ENCODE peak calls at places on chromosomes 2 and 18, in six cellular contexts. R is glutamatergic neuron, F is NB4, D is dorsolateral prefrontal cortex, S is PC-9, M is neural crest cell. N is an unnamed sample.

GRCh38 chr2:37645363-37645762 is 26.1 kb downstream of the CDC42EP3 start:
- DNase-seq in M (no peak), S (no peak), D (no peak), R (no peak), F (peak), N (no peak)

GRCh38 chr2:16271231-16271896 is 331.0 kb downstream of the MYCN start:
- DNase-seq in S (no peak), R (no peak), D (no peak), F (no peak), M (no peak), N (no peak)

GRCh38 chr2:189466656-189467055 is 25.4 kb downstream of the WDR75 start:
- DNase-seq in D (no peak), F (peak), R (no peak), M (no peak), S (no peak), N (no peak)

GRCh38 chr2:180559766-180560165 is 420.6 kb upstream of the UBE2E3 start:
- DNase-seq in M (no peak), D (no peak), S (no peak), R (no peak), F (peak), N (no peak)

GRCh38 chr2:56017784-56018183 is 94.2 kb upstream of the EFEMP1 start:
- DNase-seq in R (no peak), D (no peak), F (no peak), M (no peak), S (no peak), N (no peak)

GRCh38 chr2:162125138-162125537 is 26.9 kb downstream of the GCG start:
- DNase-seq in M (no peak), R (no peak), F (no peak), S (no peak), D (no peak), N (no peak)

GRCh38 chr18:46657115-46657955 is at the start of gene LOXHD1:
- DNase-seq in F (no peak), D (no peak), M (no peak), S (no peak), R (no peak), N (no peak)

GRCh38 chr18:76487782-76488181 is 7.3 kb downstream of the ZNF516 start:
- DNase-seq in S (no peak), D (no peak), F (peak), R (peak), M (no peak), N (no peak)

GRCh38 chr2:28257182-28257581 is 135.5 kb upstream of the FOSL2 start:
- DNase-seq in S (no peak), D (no peak), F (no peak), M (no peak), R (no peak), N (no peak)

GRCh38 chr2:88055049-88055435 is 541 bp downstream of the KRCC1 start:
- DNase-seq in R (no peak), M (no peak), F (no peak), S (no peak), D (no peak), N (no peak)

GRCh38 chr2:215626063-215626462 is 190.2 kb upstream of the FN1 start:
- DNase-seq in D (no peak), S (no peak), R (no peak), F (no peak), M (no peak), N (no peak)

GRCh38 chr2:32663864-32664263 is 36.0 kb downstream of the TTC27 start:
- DNase-seq in S (no peak), M (no peak), F (no peak), R (no peak), D (no peak), N (no peak)

GRCh38 chr2:119826370-119826961 is 66.7 kb downstream of the PTPN4 start:
- DNase-seq in R (peak), S (no peak), F (peak), M (peak), D (peak), N (no peak)

GRCh38 chr2:130327703-130328527 is 14.8 kb upstream of the IMP4 start:
- DNase-seq in M (no peak), D (no peak), S (peak), F (no peak), R (peak), N (peak)

GRCh38 chr2:136319651-136320050 is 201.7 kb upstream of the CXCR4 start:
- DNase-seq in D (no peak), S (no peak), M (no peak), F (no peak), R (no peak), N (no peak)

GRCh38 chr2:223247136-223247535 is 195.1 kb downstream of the KCNE4 start:
- DNase-seq in M (no peak), F (peak), S (peak), R (peak), D (no peak), N (no peak)

GRCh38 chr2:129367118-129367517 is 612.3 kb upstream of the RAB6C start:
- DNase-seq in D (no peak), F (no peak), M (no peak), R (no peak), S (no peak), N (no peak)

GRCh38 chr2:208000701-208001395 is 24.5 kb downstream of the PLEKHM3 start:
- DNase-seq in F (no peak), M (no peak), R (no peak), D (no peak), S (no peak), N (no peak)

DNA sequence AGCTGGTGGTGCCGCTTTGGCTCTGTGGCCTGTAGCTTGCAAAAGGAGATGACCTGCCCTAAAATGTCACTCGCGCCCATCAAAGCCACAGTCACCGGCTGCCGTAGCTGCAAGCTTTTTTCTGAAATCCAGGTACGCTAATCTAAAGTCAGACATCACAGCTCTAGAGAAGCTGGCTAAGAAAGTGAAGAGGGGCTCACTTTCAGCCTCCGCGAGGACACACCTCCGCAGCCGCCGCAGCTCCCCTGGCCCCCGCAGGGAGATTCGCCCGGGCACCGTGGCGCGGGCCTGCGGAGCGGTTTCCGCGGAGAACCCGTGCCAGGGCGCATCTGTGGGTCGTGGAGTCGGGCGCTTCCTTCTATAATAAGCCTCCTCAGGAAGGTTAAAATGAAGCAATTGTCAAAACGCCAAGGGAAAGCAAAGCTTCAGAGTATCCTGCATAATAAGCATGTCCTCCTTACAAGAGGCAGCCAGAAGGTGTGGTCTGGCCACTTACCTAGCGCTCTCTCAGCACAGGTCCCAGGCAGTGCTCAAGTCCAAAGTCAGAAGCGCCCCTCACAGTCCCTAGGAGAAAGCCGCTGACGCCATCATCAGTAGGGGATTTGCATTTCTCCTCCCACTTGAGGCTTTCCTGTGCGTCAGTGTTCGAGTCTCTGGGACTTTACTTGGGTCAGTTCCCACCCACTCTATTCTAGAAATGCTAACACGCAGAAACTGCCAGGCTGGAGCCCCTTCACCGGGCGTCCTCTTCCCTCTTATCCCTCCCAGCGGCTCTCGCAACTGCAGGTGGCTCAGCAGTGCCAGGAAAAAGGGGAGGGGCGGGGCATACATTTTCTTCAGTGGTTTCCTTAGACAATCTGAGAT is at the start of gene STAT4:
- DNase-seq in S (peak), R (peak), D (peak), F (peak), M (no peak), N (no peak)
- TF ChIP-seq CTCF in S (no peak), R (no peak), D (no peak), F (no peak), M (no peak), N (no peak)

DNA sequence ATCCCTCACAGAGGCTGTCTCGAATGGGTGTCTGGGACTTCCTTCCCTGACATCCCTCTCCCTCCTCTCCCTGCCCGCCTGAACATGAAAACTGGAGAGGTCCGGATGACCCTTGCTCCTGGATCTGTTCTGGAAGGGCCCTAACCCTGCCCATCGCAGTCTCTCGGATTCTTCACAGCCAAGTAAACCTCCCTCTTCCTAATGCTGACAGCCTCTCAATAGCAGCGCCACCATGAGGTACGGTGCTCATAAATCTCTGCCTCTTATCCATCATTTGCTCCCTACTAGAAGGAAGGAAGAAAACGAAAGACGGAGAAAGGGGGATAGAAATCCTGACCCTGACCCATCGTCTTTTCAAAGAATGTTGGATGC is 257.9 kb downstream of the BCL11A start:
- DNase-seq in F (no peak), R (no peak), M (no peak), D (peak), S (no peak), N (no peak)
- TF ChIP-seq CTCF in F (no peak), R (no peak), M (no peak), D (no peak), S (no peak), N (no peak)

GRCh38 chr2:46278952-46279351 is 18.3 kb upstream of the EPAS1 start:
- DNase-seq in D (no peak), R (no peak), S (no peak), M (no peak), F (no peak), N (no peak)

GRCh38 chr2:46275995-46276394 is 21.2 kb upstream of the EPAS1 start:
- DNase-seq in D (no peak), S (no peak), M (no peak), F (no peak), R (no peak), N (no peak)

GRCh38 chr2:46277470-46278190 is 19.6 kb upstream of the EPAS1 start:
- DNase-seq in F (no peak), M (no peak), D (no peak), R (no peak), S (peak), N (no peak)

GRCh38 chr2:46273919-46274318 is 23.3 kb upstream of the EPAS1 start:
- DNase-seq in F (no peak), M (no peak), D (no peak), S (no peak), R (no peak), N (no peak)

GRCh38 chr2:46276652-46277051 is 20.6 kb upstream of the EPAS1 start:
- DNase-seq in R (no peak), S (no peak), F (no peak), M (no peak), D (no peak), N (no peak)
- TF ChIP-seq CTCF in R (no peak), S (peak), F (no peak), M (peak), D (no peak), N (no peak)

GRCh38 chr18:63220903-63221302 is 98.7 kb downstream of the BCL2 start:
- DNase-seq in F (no peak), M (no peak), S (no peak), R (no peak), D (no peak), N (no peak)

GRCh38 chr18:63224574-63224973 is 95.0 kb downstream of the BCL2 start:
- DNase-seq in R (no peak), M (no peak), F (no peak), S (no peak), D (no peak), N (no peak)

GRCh38 chr18:63223837-63224236 is 95.7 kb downstream of the BCL2 start:
- DNase-seq in R (no peak), F (no peak), M (no peak), D (no peak), S (no peak), N (no peak)

GRCh38 chr18:63225434-63225833 is 94.1 kb downstream of the BCL2 start:
- DNase-seq in D (no peak), R (no peak), S (no peak), M (no peak), F (no peak), N (no peak)
- TF ChIP-seq CTCF in D (no peak), R (no peak), S (no peak), M (no peak), F (no peak), N (no peak)

DNA sequence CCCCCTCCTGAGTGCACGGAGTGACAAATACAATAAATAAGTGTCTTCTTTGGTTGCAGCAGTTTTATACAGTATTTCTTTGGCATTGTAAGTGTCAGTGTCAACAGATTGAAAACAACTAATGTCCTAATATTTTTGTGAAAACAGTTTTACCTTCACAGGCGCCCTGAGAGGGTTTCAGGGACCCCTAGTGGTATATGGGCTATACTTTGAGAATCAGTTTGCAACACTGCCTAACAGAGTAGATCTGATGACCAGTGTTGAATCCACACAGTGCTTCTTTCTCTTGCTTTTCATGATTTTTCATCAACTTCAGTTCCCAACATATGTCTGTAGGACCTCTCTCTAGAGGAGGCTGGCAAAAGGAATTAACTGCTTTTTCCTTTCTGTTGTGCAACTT is 162.2 kb downstream of the PRPF40A start:
- DNase-seq in F (peak), R (no peak), D (no peak), S (no peak), M (no peak), N (no peak)
- TF ChIP-seq CTCF in F (peak), R (peak), D (peak), S (peak), M (peak), N (peak)

GRCh38 chr2:191946471-191947182 is 99.7 kb upstream of the CAVIN2 start:
- DNase-seq in F (peak), S (no peak), R (no peak), D (no peak), M (no peak), N (no peak)

GRCh38 chr2:191951832-191952231 is 104.9 kb upstream of the CAVIN2 start:
- DNase-seq in S (no peak), D (no peak), F (no peak), R (no peak), M (no peak), N (no peak)

GRCh38 chr2:191945623-191946022 is 98.7 kb upstream of the CAVIN2 start:
- DNase-seq in F (no peak), R (no peak), M (no peak), D (no peak), S (no peak), N (no peak)

GRCh38 chr2:191950132-191950885 is 103.4 kb upstream of the CAVIN2 start:
- DNase-seq in D (no peak), S (no peak), M (no peak), R (no peak), F (peak), N (no peak)

DNA sequence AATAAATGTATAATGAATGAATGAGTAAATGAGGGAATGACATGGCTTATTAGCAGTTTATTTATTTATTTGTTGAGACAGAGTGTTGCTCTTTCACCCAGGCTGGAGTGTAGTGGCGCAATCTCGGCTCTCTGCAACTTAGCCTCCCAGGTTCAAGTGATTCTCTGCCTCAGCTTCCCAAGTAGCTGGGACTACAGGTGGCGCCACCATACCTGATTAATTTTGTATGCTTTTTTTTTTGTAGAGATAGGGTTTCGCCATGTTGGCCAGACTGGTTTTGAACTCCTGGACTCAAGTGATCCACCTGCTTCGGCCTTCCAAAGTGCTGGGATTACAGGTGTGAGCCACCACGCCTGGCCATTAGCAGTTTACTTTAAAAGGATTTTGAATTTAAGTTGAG is 100.3 kb upstream of the CAVIN2 start:
- DNase-seq in D (no peak), R (no peak), S (no peak), M (no peak), F (no peak), N (no peak)
- TF ChIP-seq CTCF in D (no peak), R (no peak), S (no peak), M (no peak), F (no peak), N (no peak)

GRCh38 chr18:66046025-66046602 is 295.3 kb downstream of the CDH7 start:
- DNase-seq in R (no peak), D (no peak), S (no peak), F (no peak), M (no peak), N (no peak)
- TF ChIP-seq CTCF in R (no peak), D (no peak), S (no peak), F (no peak), M (no peak), N (no peak)

GRCh38 chr18:73514449-73514848 is 633.2 kb downstream of the FBXO15 start:
- DNase-seq in S (no peak), M (no peak), F (no peak), R (no peak), D (no peak), N (no peak)

DNA sequence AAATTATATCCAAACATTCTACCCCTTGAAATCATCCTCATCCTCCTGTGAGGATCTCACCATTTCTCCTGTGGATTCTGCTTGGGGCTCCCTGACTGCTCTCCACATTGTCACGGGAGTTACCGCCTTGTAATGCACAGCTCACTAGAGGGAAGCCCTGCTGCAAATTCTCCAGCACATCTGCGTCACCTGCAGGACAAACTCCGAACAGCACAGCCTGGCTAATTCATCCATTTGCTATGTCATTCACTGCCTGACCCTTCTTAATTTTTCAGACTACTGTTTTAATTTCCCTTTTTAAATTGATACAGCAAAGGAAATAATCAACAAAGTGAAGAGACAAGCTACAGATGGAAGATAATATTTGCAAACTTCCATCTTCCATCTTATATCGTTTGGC is 627.4 kb downstream of the FBXO15 start:
- DNase-seq in R (no peak), F (no peak), D (no peak), S (no peak), M (no peak), N (no peak)
- TF ChIP-seq CTCF in R (peak), F (no peak), D (no peak), S (no peak), M (peak), N (peak)

GRCh38 chr18:23337599-23338444 is 115.3 kb upstream of the RIOK3 start:
- DNase-seq in R (no peak), F (no peak), M (peak), D (no peak), S (no peak), N (no peak)
- TF ChIP-seq CTCF in R (no peak), F (no peak), M (peak), D (no peak), S (no peak), N (no peak)

GRCh38 chr2:142504754-142505153 is 372.7 kb upstream of the KYNU start:
- DNase-seq in M (no peak), F (no peak), R (no peak), D (no peak), S (no peak), N (no peak)
- TF ChIP-seq CTCF in M (no peak), F (no peak), R (no peak), D (no peak), S (no peak), N (no peak)

N was measured in progenitor cell of endocrine pancreas.